ENCODE peak calls at places on chromosomes 2 and 18, in ten cellular contexts. A is Caki2; D is activated B cell treated with CpG ODN at 0.5 μM for 24 hours; L is astrocyte; R is T1000; W is RKO; Z is CD4-positive, alpha-beta T cell; U is NCI-H748 treated with DMSO at 0.1 percent for 48 hours; M is kidney epithelial cell; O is MM.1S. S is an unnamed sample.

GRCh38 chr2:100427627-100428258 is 10.3 kb upstream of the CHST10 start:
- DNase-seq in A (peak; percentile 25), D (peak; percentile 43), L (peak; percentile 12), R (no peak), W (peak; percentile 7), Z (peak; percentile 62), U (peak; percentile 27), M (no peak), O (no peak), S (no peak)

GRCh38 chr18:5542393-5543035 is 1.3 kb downstream of the EPB41L3 start:
- DNase-seq in A (no peak), D (no peak), L (no peak), R (no peak), W (no peak), Z (no peak), U (no peak), M (no peak), O (no peak), S (no peak)

GRCh38 chr18:38256366-38256765 is 690.8 kb upstream of the CELF4 start:
- DNase-seq in A (no peak), D (no peak), L (no peak), R (no peak), W (no peak), Z (no peak), U (no peak), M (peak; percentile 18), O (no peak), S (peak; percentile 45)

GRCh38 chr2:225055714-225056113 is 13.4 kb upstream of the DOCK10 start:
- DNase-seq in A (no peak), D (no peak), L (no peak), R (no peak), W (no peak), Z (no peak), U (no peak), M (no peak), O (no peak), S (no peak)

GRCh38 chr18:33755918-33756590 is 178.0 kb downstream of the ASXL3 start:
- DNase-seq in A (peak; percentile 66), D (no peak), L (peak; percentile 94), R (peak; percentile 62), W (peak; percentile 88), Z (no peak), U (peak; percentile 66), M (peak; percentile 42), O (no peak), S (peak; percentile 77)

GRCh38 chr2:118216224-118216623 is 128.0 kb downstream of the INSIG2 start:
- DNase-seq in A (no peak), D (no peak), L (no peak), R (no peak), W (no peak), Z (no peak), U (no peak), M (no peak), O (no peak), S (no peak)

GRCh38 chr2:206642075-206643025 is at the start of gene FAM237A:
- DNase-seq in A (peak; percentile 1), D (no peak), L (peak; percentile 48), R (peak; percentile 9), W (peak; percentile 16), Z (no peak), U (no peak), M (peak; percentile 25), O (peak; percentile 25), S (peak; percentile 59)

GRCh38 chr18:57436193-57436964 is 1.2 kb downstream of the ONECUT2 start:
- DNase-seq in A (no peak), D (no peak), L (no peak), R (no peak), W (no peak), Z (no peak), U (peak; percentile 30), M (no peak), O (no peak), S (no peak)

GRCh38 chr2:220104871-220105351 is 477.5 kb downstream of the SLC4A3 start:
- DNase-seq in A (peak; percentile 86), D (no peak), L (peak; percentile 89), R (no peak), W (no peak), Z (no peak), U (no peak), M (peak; percentile 21), O (no peak), S (peak; percentile 83)

GRCh38 chr2:18552351-18553077 is 7.9 kb downstream of the RDH14 start:
- DNase-seq in A (no peak), D (no peak), L (peak; percentile 69), R (no peak), W (no peak), Z (no peak), U (no peak), M (no peak), O (no peak), S (no peak)

GRCh38 chr2:26892133-26892532 is 44.2 kb downstream of the DPYSL5 start:
- DNase-seq in A (no peak), D (no peak), L (no peak), R (no peak), W (no peak), Z (no peak), U (no peak), M (no peak), O (no peak), S (no peak)

GRCh38 chr18:44839239-44839666 is 158.6 kb downstream of the SETBP1 start:
- DNase-seq in A (peak; percentile 22), D (peak; percentile 58), L (peak; percentile 66), R (no peak), W (peak; percentile 20), Z (peak; percentile 5), U (no peak), M (no peak), O (peak; percentile 52), S (peak; percentile 22)

GRCh38 chr2:163774862-163775261 is 39.1 kb upstream of the FIGN start:
- DNase-seq in A (peak; percentile 40), D (no peak), L (peak; percentile 97), R (no peak), W (peak; percentile 49), Z (no peak), U (no peak), M (peak; percentile 84), O (no peak), S (peak; percentile 95)

GRCh38 chr2:241547781-241548450 is 10.6 kb upstream of the BOK start:
- DNase-seq in A (no peak), D (no peak), L (no peak), R (no peak), W (no peak), Z (no peak), U (no peak), M (no peak), O (no peak), S (no peak)

GRCh38 chr2:12694990-12695774 is 21.6 kb upstream of the TRIB2 start:
- DNase-seq in A (no peak), D (no peak), L (no peak), R (no peak), W (no peak), Z (no peak), U (no peak), M (no peak), O (no peak), S (no peak)

GRCh38 chr2:195406886-195407603 is 250.0 kb upstream of the SLC39A10 start:
- DNase-seq in A (no peak), D (no peak), L (peak; percentile 39), R (no peak), W (no peak), Z (no peak), U (no peak), M (no peak), O (no peak), S (no peak)

GRCh38 chr2:224039770-224040088 is 643 bp upstream of the SERPINE2 start:
- DNase-seq in A (no peak), D (no peak), L (no peak), R (no peak), W (no peak), Z (no peak), U (peak; percentile 60), M (no peak), O (no peak), S (no peak)

GRCh38 chr2:74186038-74186437 is 7.4 kb upstream of the MOB1A start:
- DNase-seq in A (peak; percentile 28), D (peak; percentile 48), L (no peak), R (no peak), W (no peak), Z (no peak), U (no peak), M (no peak), O (peak; percentile 12), S (no peak)

GRCh38 chr2:162261032-162261945 is 18.0 kb upstream of the FAP start:
- DNase-seq in A (no peak), D (no peak), L (peak; percentile 57), R (no peak), W (peak; percentile 38), Z (no peak), U (no peak), M (no peak), O (peak; percentile 64), S (no peak)

GRCh38 chr2:241228081-241228859 is 39.8 kb downstream of the ANO7 start:
- DNase-seq in A (no peak), D (no peak), L (no peak), R (no peak), W (no peak), Z (no peak), U (no peak), M (no peak), O (no peak), S (no peak)

GRCh38 chr2:217979151-217979811 is 23.5 kb downstream of the TNS1 start:
- DNase-seq in A (no peak), D (no peak), L (peak; percentile 58), R (no peak), W (no peak), Z (no peak), U (no peak), M (no peak), O (no peak), S (no peak)

GRCh38 chr2:25614711-25615110 is 58.7 kb downstream of the DTNB start:
- DNase-seq in A (no peak), D (no peak), L (no peak), R (no peak), W (no peak), Z (no peak), U (no peak), M (no peak), O (no peak), S (no peak)

GRCh38 chr2:166375736-166376487 is at the start of gene SCN9A:
- DNase-seq in A (peak; percentile 83), D (no peak), L (peak; percentile 89), R (peak; percentile 52), W (no peak), Z (no peak), U (peak; percentile 92), M (no peak), O (peak; percentile 86), S (peak; percentile 53)

GRCh38 chr2:31379102-31379501 is 35.4 kb downstream of the XDH start:
- DNase-seq in A (no peak), D (no peak), L (no peak), R (no peak), W (no peak), Z (no peak), U (no peak), M (no peak), O (no peak), S (no peak)

GRCh38 chr2:132522901-132523300 is 106.3 kb downstream of the GPR39 start:
- DNase-seq in A (peak; percentile 6), D (no peak), L (no peak), R (no peak), W (no peak), Z (no peak), U (no peak), M (no peak), O (no peak), S (peak; percentile 7)

GRCh38 chr2:150531626-150532419 is 44.4 kb upstream of the RND3 start:
- DNase-seq in A (no peak), D (no peak), L (no peak), R (no peak), W (no peak), Z (no peak), U (no peak), M (no peak), O (no peak), S (no peak)

GRCh38 chr2:64329848-64330247 is 124.1 kb upstream of the LGALSL start:
- DNase-seq in A (peak; percentile 41), D (no peak), L (no peak), R (no peak), W (no peak), Z (no peak), U (no peak), M (no peak), O (no peak), S (no peak)

GRCh38 chr18:48161201-48161910 is 230.9 kb upstream of the SMAD2 start:
- DNase-seq in A (peak; percentile 69), D (peak; percentile 41), L (peak; percentile 44), R (peak; percentile 63), W (peak; percentile 65), Z (peak; percentile 52), U (peak; percentile 62), M (peak; percentile 25), O (peak; percentile 33), S (peak; percentile 81)